ENCODE peak calls at places on chromosomes 6 and 20, in ten cellular contexts. A is psoas muscle; L is hepatocyte; R is cardiac fibroblast; T is A549; U is RPMI7951; J is NB4; P is stimulated activated naive CD8-positive, alpha-beta T cell treated with anti-CD3 and anti-CD28 coated beads, Interleukin-15, Interleukin-2, amounts not matched to agents 100 U/mL and 50 U/mL, for 24 hours; W is RCC 7860; E is activated CD4-positive, alpha-beta T cell treated with anti-CD3 and anti-CD28 coated beads, Interleukin-2, amount 50 U/mL, for 1 hour. V is an unnamed sample.

GRCh38 chr20:58854638-58855471 is 2.3 kb downstream of the GNAS start:
- DNase-seq in A (no peak), L (no peak), R (no peak), T (no peak), U (no peak), J (no peak), P (no peak), W (no peak), E (no peak), V (no peak)

GRCh38 chr6:4133941-4134838 is 1.2 kb downstream of the ECI2 start:
- DNase-seq in A (no peak), L (no peak), R (peak), T (peak), U (peak), J (peak), P (peak), W (no peak), E (peak), V (peak)

GRCh38 chr6:158962371-158962770 is 37.6 kb downstream of the RSPH3 start:
- DNase-seq in A (no peak), L (no peak), R (no peak), T (no peak), U (peak), J (no peak), P (no peak), W (no peak), E (no peak), V (no peak)

GRCh38 chr6:113750148-113750547 is 107.0 kb upstream of the MARCKS start:
- DNase-seq in A (no peak), L (no peak), R (no peak), T (no peak), U (no peak), J (no peak), P (no peak), W (no peak), E (no peak), V (no peak)

GRCh38 chr6:19824058-19824807 is 12.9 kb upstream of the ID4 start:
- DNase-seq in A (no peak), L (no peak), R (no peak), T (no peak), U (no peak), J (no peak), P (no peak), W (no peak), E (no peak), V (no peak)

GRCh38 chr6:87832025-87832825 is 130.2 kb upstream of the AKIRIN2 start:
- DNase-seq in A (no peak), L (peak), R (peak), T (no peak), U (peak), J (peak), P (no peak), W (peak), E (no peak), V (no peak)

GRCh38 chr6:130932956-130933355 is 105.8 kb downstream of the SMLR1 start:
- DNase-seq in A (no peak), L (no peak), R (no peak), T (no peak), U (no peak), J (no peak), P (no peak), W (no peak), E (no peak), V (no peak)

GRCh38 chr6:158387036-158387435 is 74.8 kb downstream of the TULP4 start:
- DNase-seq in A (no peak), L (no peak), R (no peak), T (peak), U (no peak), J (peak), P (no peak), W (no peak), E (no peak), V (no peak)

GRCh38 chr20:59400666-59401065 is 100.3 kb downstream of the EDN3 start:
- DNase-seq in A (no peak), L (no peak), R (no peak), T (no peak), U (no peak), J (peak), P (peak), W (no peak), E (no peak), V (no peak)

GRCh38 chr6:133207754-133208153 is 33.4 kb upstream of the EYA4 start:
- DNase-seq in A (no peak), L (no peak), R (no peak), T (no peak), U (no peak), J (no peak), P (no peak), W (no peak), E (no peak), V (no peak)

GRCh38 chr6:16239090-16239797 is 857 bp downstream of the GMPR start:
- DNase-seq in A (peak), L (peak), R (peak), T (no peak), U (peak), J (peak), P (peak), W (no peak), E (no peak), V (no peak)

GRCh38 chr6:109791301-109791700 is 100.2 kb downstream of the FIG4 start:
- DNase-seq in A (no peak), L (no peak), R (no peak), T (no peak), U (peak), J (no peak), P (no peak), W (peak), E (no peak), V (no peak)

V was measured in DND-41.